ENCODE peak calls at places on chromosomes 6 and 20, in four cellular contexts. K is HepG2, O is K562, G is SK-N-SH. E is an unnamed sample.
A peak's percentile ranks its signal among the peaks of the same experiment; 100 is the strongest.

GRCh38 chr20:6265204-6265904 is 142.5 kb upstream of the FERMT1 start:
- DNase-seq in K (peak; percentile 55), G (peak; percentile 22), O (no peak), E (no peak)

GRCh38 chr6:45626087-45626891 is 248.6 kb upstream of the SUPT3H start:
- DNase-seq in K (no peak), G (no peak), O (no peak), E (no peak)

GRCh38 chr20:57450419-57450818 is 59.2 kb downstream of the RBM38 start:
- DNase-seq in G (peak; percentile 92), K (no peak), O (peak; percentile 39), E (no peak)

GRCh38 chr6:2127484-2127911 is 117.9 kb downstream of the GMDS start:
- DNase-seq in K (no peak), G (no peak), O (no peak), E (no peak)

GRCh38 chr6:169269180-169270076 is 15.8 kb upstream of the THBS2 start:
- DNase-seq in K (no peak), O (no peak), G (no peak), E (no peak)

GRCh38 chr20:13220194-13220856 is 749 bp upstream of the ISM1 start:
- DNase-seq in O (no peak), G (peak; percentile 66), K (no peak), E (peak; percentile 78)

GRCh38 chr6:168744866-168745265 is 303.9 kb downstream of the SMOC2 start:
- DNase-seq in G (no peak), O (no peak), K (no peak), E (no peak)

GRCh38 chr6:121309768-121310473 is 24.4 kb downstream of the TBC1D32 start:
- DNase-seq in O (no peak), G (no peak), K (no peak), E (no peak)

GRCh38 chr6:93794161-93794560 is 374.8 kb upstream of the EPHA7 start:
- DNase-seq in G (no peak), K (no peak), O (no peak), E (no peak)

GRCh38 chr20:37837934-37838333 is 65.0 kb upstream of the VSTM2L start:
- DNase-seq in O (no peak), K (no peak), G (peak; percentile 33), E (no peak)

GRCh38 chr6:80690611-80691090 is 584.2 kb downstream of the BCKDHB start:
- DNase-seq in G (no peak), O (no peak), K (no peak), E (no peak)
- TF ChIP-seq FOXJ3 in G (no peak), O (no peak), K (no peak), E (no peak)

GRCh38 chr20:40442181-40442963 is 246.7 kb downstream of the MAFB start:
- DNase-seq in G (peak; percentile 30), O (no peak), K (no peak), E (peak; percentile 51)

GRCh38 chr20:40446868-40447267 is 242.2 kb downstream of the MAFB start:
- DNase-seq in G (no peak), O (no peak), K (no peak), E (no peak)

GRCh38 chr20:40443731-40444130 is 245.3 kb downstream of the MAFB start:
- DNase-seq in O (no peak), G (no peak), K (no peak), E (no peak)

GRCh38 chr20:40438161-40438835 is 250.7 kb downstream of the MAFB start:
- DNase-seq in K (no peak), G (no peak), O (no peak), E (no peak)

GRCh38 chr20:40441771-40442170 is 247.3 kb downstream of the MAFB start:
- DNase-seq in K (no peak), O (no peak), G (no peak), E (no peak)
- TF ChIP-seq FOXJ3 in K (no peak), O (no peak), G (no peak), E (no peak)

GRCh38 chr20:58650181-58650775 is 805 bp upstream of the STX16 start:
- DNase-seq in K (no peak), G (peak; percentile 78), O (peak; percentile 35), E (no peak)

GRCh38 chr20:58651548-58651822 is 402 bp downstream of the STX16 start:
- DNase-seq in K (peak; percentile 36), G (peak; percentile 90), O (no peak), E (no peak)

GRCh38 chr20:58651823-58652605 is 931 bp downstream of the STX16 start:
- DNase-seq in O (peak; percentile 77), K (peak; percentile 54), G (peak; percentile 69), E (peak; percentile 55)

GRCh38 chr20:58650776-58651547 is at the start of gene STX16:
- DNase-seq in K (peak; percentile 91), O (peak; percentile 93), G (peak; percentile 96), E (peak; percentile 89)

DNA sequence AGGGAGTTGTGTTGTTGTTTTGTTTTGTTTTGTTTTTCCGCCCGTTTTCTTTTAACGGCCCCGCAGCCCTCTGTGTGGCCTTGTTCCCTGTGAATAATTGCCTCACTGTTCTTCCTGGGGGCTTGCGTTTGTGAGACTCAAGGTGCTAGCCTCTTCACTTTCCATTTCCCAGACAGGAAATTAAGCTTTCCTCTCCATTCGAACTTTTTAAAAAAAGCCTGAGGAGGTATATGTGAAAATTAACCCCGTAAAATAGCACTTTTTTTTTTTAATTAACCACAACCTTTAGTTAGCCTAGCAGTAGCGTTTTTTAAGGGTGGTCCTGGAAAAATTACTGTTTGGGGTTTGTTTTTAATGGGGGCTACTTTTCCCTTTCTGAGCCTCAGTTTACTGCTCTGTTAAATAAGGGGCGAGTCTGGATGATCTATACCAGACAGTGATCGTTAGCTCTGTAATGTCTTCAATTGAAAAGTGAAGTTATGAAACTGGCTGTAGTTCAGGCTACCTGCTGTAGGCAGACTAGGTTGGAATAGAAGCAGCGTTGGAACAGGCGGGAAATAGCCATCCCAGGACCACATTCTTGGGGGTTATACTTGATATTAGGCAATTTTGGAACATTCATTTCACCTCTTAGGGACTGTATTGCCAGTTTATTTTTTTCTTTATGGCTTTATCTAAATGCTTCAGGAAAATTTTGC is 1.7 kb downstream of the STX16 start:
- DNase-seq in K (no peak), O (no peak), G (no peak), E (peak; percentile 7)
- TF ChIP-seq FOXJ3 in K (no peak), O (no peak), G (no peak), E (no peak)

GRCh38 chr6:43809417-43810305 is 39.6 kb downstream of the VEGFA start:
- DNase-seq in O (peak; percentile 63), G (no peak), K (peak; percentile 45), E (no peak)
- TF ChIP-seq FOXJ3 in O (no peak), G (no peak), K (no peak), E (no peak)

GRCh38 chr6:36289281-36290018 is 19.6 kb downstream of the PNPLA1 start:
- DNase-seq in O (no peak), G (no peak), K (no peak), E (no peak)

GRCh38 chr6:36286858-36287257 is 17.0 kb downstream of the PNPLA1 start:
- DNase-seq in O (no peak), G (no peak), K (no peak), E (no peak)

GRCh38 chr6:36292170-36292569 is 22.3 kb downstream of the PNPLA1 start:
- DNase-seq in O (no peak), K (no peak), G (no peak), E (no peak)

GRCh38 chr6:36285797-36286196 is 15.9 kb downstream of the PNPLA1 start:
- DNase-seq in O (peak; percentile 45), K (no peak), G (no peak), E (no peak)

DNA sequence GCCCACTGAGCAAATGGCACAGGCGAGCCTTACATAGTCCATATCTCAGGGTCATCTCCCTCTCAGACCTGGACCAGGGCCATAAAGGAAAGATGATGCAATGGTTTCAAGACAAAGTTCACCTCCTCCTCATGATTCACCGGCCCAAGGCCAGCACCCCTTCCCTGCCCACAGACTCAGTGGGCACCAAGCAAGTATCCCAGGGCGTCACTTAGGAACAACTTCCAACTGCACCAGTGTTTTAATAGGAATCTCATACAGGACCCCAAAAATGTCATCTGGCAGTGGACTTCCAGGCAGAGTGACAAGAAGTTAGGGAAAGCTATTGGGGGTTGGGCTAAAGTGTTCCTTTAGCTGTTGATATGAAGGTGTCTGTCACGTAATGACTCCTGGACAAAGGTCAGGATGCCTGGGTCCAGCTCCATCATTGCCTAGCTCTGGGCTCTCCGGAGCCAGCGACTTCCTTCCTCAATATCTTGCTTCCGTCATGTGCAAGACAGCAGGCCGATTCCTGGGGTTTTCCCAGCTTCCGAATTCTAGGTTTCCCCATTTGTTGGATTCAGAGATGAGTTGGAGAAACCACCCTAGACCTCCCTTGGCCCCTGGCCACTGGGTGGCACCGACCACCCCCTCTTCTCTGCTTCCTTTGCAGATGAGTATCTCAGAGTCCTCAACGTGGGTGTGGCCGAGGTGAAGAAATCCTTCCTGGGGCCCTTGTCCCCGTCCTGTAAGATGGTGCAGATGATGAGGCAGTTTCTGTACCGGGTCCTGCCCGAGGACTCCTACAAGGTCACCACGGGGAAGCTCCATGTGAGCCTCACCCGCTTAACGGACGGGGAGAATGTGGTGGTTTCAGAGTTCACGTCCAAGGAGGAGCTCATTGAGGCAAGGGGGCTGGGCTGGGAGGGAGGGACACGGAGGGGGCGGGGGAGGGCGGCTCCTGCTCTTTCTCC is 21.1 kb downstream of the PNPLA1 start:
- DNase-seq in K (no peak), G (no peak), O (peak; percentile 51), E (no peak)
- TF ChIP-seq FOXJ3 in K (no peak), G (no peak), O (no peak), E (no peak)

GRCh38 chr6:89410231-89411018 is 1.6 kb downstream of the RRAGD start:
- DNase-seq in K (no peak), O (no peak), G (no peak), E (no peak)

GRCh38 chr6:89411019-89411268 is 1.1 kb downstream of the RRAGD start:
- DNase-seq in O (no peak), K (no peak), G (peak; percentile 59), E (no peak)

GRCh38 chr6:89413006-89413400 is 930 bp upstream of the RRAGD start:
- DNase-seq in K (no peak), O (no peak), G (no peak), E (no peak)

GRCh38 chr6:89412071-89413005 is at the start of gene RRAGD:
- DNase-seq in O (peak; percentile 40), K (no peak), G (peak; percentile 91), E (peak; percentile 50)

GRCh38 chr6:89411269-89412070 is 603 bp downstream of the RRAGD start:
- DNase-seq in O (peak; percentile 15), K (no peak), G (peak; percentile 80), E (peak; percentile 74)
- TF ChIP-seq FOXJ3 in O (no peak), K (no peak), G (no peak), E (no peak)

GRCh38 chr6:57044568-57044967 is 1.9 kb upstream of the KIAA1586 start:
- DNase-seq in O (no peak), G (no peak), K (no peak), E (no peak)

GRCh38 chr6:57040011-57040410 is 6.5 kb upstream of the KIAA1586 start:
- DNase-seq in K (no peak), O (no peak), G (peak; percentile 19), E (peak; percentile 24)

GRCh38 chr6:57035549-57035948 is 10.9 kb upstream of the KIAA1586 start:
- DNase-seq in K (no peak), O (no peak), G (no peak), E (no peak)

GRCh38 chr6:57033228-57033627 is 13.3 kb upstream of the KIAA1586 start:
- DNase-seq in O (no peak), K (no peak), G (no peak), E (no peak)

DNA sequence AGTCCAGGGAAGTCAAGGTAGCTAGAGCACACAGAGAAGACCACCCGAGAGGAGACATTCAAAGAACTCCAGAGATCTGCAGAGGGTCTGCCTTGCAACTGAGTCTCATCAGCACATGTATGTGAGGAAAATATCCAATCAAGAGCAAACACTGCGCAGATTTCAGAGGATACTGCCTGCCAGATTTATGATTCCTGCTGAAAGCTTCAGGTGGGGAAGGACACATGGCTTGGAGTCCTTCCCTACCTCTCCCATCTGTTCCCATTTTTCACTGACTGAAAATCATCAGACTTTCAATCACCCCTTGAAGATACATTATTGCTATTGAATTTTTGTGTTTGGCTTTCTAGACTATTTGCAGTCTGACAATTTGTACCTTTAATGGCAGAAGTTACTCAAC is 7.6 kb upstream of the KIAA1586 start:
- DNase-seq in O (no peak), G (no peak), K (no peak), E (no peak)
- TF ChIP-seq FOXJ3 in O (no peak), G (no peak), K (no peak), E (no peak)